ENCODE peak calls at places on chromosomes 3 and 15, in seven cellular contexts. F is EL; E is activated effector memory CD4-positive, alpha-beta T cell treated with Interleukin-2 at 50 U/mL for 16 hours; K is NCI-H82; P is naive thymus-derived CD8-positive, alpha-beta T cell; H is GM19239; Z is right lobe of liver. I is an unnamed sample.
A peak's percentile ranks its signal among the peaks of the same experiment; 100 is the strongest.

GRCh38 chr3:12507871-12508281 is 23.6 kb downstream of the TSEN2 start:
- DNase-seq in F (peak; percentile 72), E (no peak), K (no peak), P (no peak), H (no peak), Z (no peak), I (no peak)

GRCh38 chr3:62151591-62151990 is 221.8 kb downstream of the FEZF2 start:
- DNase-seq in F (peak; percentile 28), E (no peak), K (no peak), P (no peak), H (no peak), Z (no peak), I (no peak)

GRCh38 chr3:188150982-188151381 is 3.0 kb upstream of the LPP start:
- DNase-seq in F (peak; percentile 14), E (no peak), K (no peak), P (no peak), H (no peak), Z (no peak), I (no peak)

GRCh38 chr15:80923668-80924067 is 66.0 kb downstream of the MESD start:
- DNase-seq in F (peak; percentile 8), E (no peak), K (no peak), P (no peak), H (no peak), Z (no peak), I (no peak)

GRCh38 chr15:93028111-93028631 is 60.8 kb downstream of the RGMA start:
- DNase-seq in F (no peak), E (no peak), K (no peak), P (no peak), H (no peak), Z (no peak), I (peak; percentile 52)

GRCh38 chr3:155334897-155335883 is 41.7 kb upstream of the STRIT1 start:
- DNase-seq in F (no peak), E (no peak), K (peak; percentile 29), P (no peak), H (peak; percentile 2), Z (no peak), I (no peak)

GRCh38 chr3:179321585-179322322 is 1.1 kb upstream of the ZNF639 start:
- DNase-seq in F (peak; percentile 64), E (no peak), K (peak; percentile 74), P (no peak), H (no peak), Z (no peak), I (no peak)

GRCh38 chr3:62159693-62160092 is 213.7 kb downstream of the FEZF2 start:
- DNase-seq in F (no peak), E (no peak), K (no peak), P (no peak), H (no peak), Z (no peak), I (no peak)

GRCh38 chr3:152496286-152496685 is 227.6 kb downstream of the MBNL1 start:
- DNase-seq in F (no peak), E (no peak), K (no peak), P (no peak), H (no peak), Z (no peak), I (no peak)

GRCh38 chr3:88003115-88003755 is 55.6 kb downstream of the CGGBP1 start:
- DNase-seq in F (peak; percentile 42), E (no peak), K (peak; percentile 46), P (no peak), H (no peak), Z (no peak), I (no peak)

I was measured in left lobe of liver.